ENCODE peak calls at places on chromosomes 16 and 17, in five cellular contexts. A is Caco-2, R is T-helper 2 cell, H is mesenchymal stem cell, Y is D721Med. U is an unnamed sample.

GRCh38 chr17:44464037-44464436 is 39.2 kb downstream of the GPATCH8 start:
- DNase-seq in A (no peak), Y (no peak), R (no peak), H (peak), U (no peak)

GRCh38 chr17:50575581-50576210 is 15.2 kb downstream of the CACNA1G start:
- DNase-seq in A (no peak), H (no peak), R (no peak), Y (no peak), U (no peak)

GRCh38 chr16:79261461-79261860 is 339.1 kb downstream of the MAF start:
- DNase-seq in R (no peak), A (peak), Y (no peak), H (peak), U (peak)

GRCh38 chr16:16021988-16022682 is 72.7 kb downstream of the ABCC1 start:
- DNase-seq in Y (no peak), H (peak), R (no peak), A (peak), U (peak)

GRCh38 chr17:72984145-72984924 is 108.2 kb downstream of the SLC39A11 start:
- DNase-seq in Y (no peak), R (no peak), H (peak), A (no peak), U (no peak)

GRCh38 chr17:2184993-2185931 is 118.3 kb downstream of the SMG6 start:
- DNase-seq in A (no peak), R (no peak), Y (no peak), H (no peak), U (no peak)

GRCh38 chr17:67663445-67663844 is 54.3 kb upstream of the NOL11 start:
- DNase-seq in A (no peak), Y (no peak), H (no peak), R (no peak), U (no peak)

GRCh38 chr17:48025904-48026502 is 11.6 kb downstream of the COPZ2 start:
- DNase-seq in A (peak), Y (no peak), H (no peak), R (no peak), U (no peak)

GRCh38 chr17:8954339-8954738 is 11.2 kb downstream of the PIK3R5 start:
- DNase-seq in Y (no peak), H (no peak), A (no peak), R (peak), U (no peak)

GRCh38 chr17:42337442-42337841 is 49.1 kb downstream of the STAT5A start:
- DNase-seq in Y (no peak), H (peak), A (no peak), R (peak), U (no peak)

GRCh38 chr17:58308173-58308984 is 20.2 kb downstream of the TSPOAP1 start:
- DNase-seq in A (peak), H (no peak), Y (peak), R (no peak), U (no peak)

GRCh38 chr16:47229053-47229640 is 85.4 kb upstream of the NETO2 start:
- DNase-seq in R (no peak), Y (no peak), A (no peak), H (no peak), U (no peak)

GRCh38 chr17:4902540-4902939 is 358 bp downstream of the CHRNE start:
- DNase-seq in H (no peak), A (no peak), Y (no peak), R (no peak), U (no peak)